ENCODE peak calls at places on chromosomes 11 and 22, in five cellular contexts. E is upper lobe of left lung, L is sigmoid colon, I is stomach, U is A549. R is an unnamed sample.

GRCh38 chr11:35349897-35350296 is 69.5 kb downstream of the SLC1A2 start:
- DNase-seq in E (no peak), L (no peak), I (no peak), U (no peak), R (no peak)

GRCh38 chr11:18844753-18845367 is 53.3 kb upstream of the PTPN5 start:
- DNase-seq in E (no peak), L (no peak), I (no peak), U (peak), R (no peak)

GRCh38 chr11:121035169-121035755 is 11.4 kb downstream of the TBCEL start:
- DNase-seq in E (no peak), L (no peak), I (no peak), U (no peak), R (no peak)

GRCh38 chr22:39207141-39208012 is 37.4 kb downstream of the PDGFB start:
- DNase-seq in E (no peak), L (peak), I (peak), U (no peak), R (no peak)

GRCh38 chr11:122741613-122742012 is 86.1 kb downstream of the UBASH3B start:
- DNase-seq in E (no peak), L (peak), I (no peak), U (no peak), R (peak)

GRCh38 chr22:36467042-36467810 is 14.2 kb downstream of the TXN2 start:
- DNase-seq in E (peak), L (peak), I (no peak), U (no peak), R (no peak)

GRCh38 chr11:124961972-124962609 is 8.1 kb downstream of the CCDC15 start:
- DNase-seq in E (no peak), L (no peak), I (no peak), U (peak), R (no peak)

GRCh38 chr11:288328-289144 is at the start of gene PGGHG:
- DNase-seq in E (peak), L (peak), I (peak), U (no peak), R (peak)

GRCh38 chr11:6353367-6353987 is 33.2 kb upstream of the CAVIN3 start:
- DNase-seq in E (no peak), L (peak), I (peak), U (peak), R (peak)

GRCh38 chr22:19832476-19833108 is 22.1 kb downstream of the GNB1L start:
- DNase-seq in E (no peak), L (no peak), I (peak), U (no peak), R (no peak)

GRCh38 chr11:106309070-106309684 is 231.7 kb downstream of the AASDHPPT start:
- DNase-seq in E (no peak), L (no peak), I (no peak), U (no peak), R (no peak)

GRCh38 chr11:61507962-61508824 is at the start of gene LRRC10B:
- DNase-seq in E (peak), L (no peak), I (no peak), U (peak), R (no peak)

GRCh38 chr22:28112130-28112529 is 193.1 kb upstream of the PITPNB start:
- DNase-seq in E (no peak), L (no peak), I (no peak), U (no peak), R (no peak)

GRCh38 chr11:30564994-30565393 is 21.2 kb downstream of the MPPED2 start:
- DNase-seq in E (no peak), L (no peak), I (no peak), U (no peak), R (no peak)

GRCh38 chr11:91404344-91404743 is 820.3 kb upstream of the FAT3 start:
- DNase-seq in E (no peak), L (no peak), I (no peak), U (no peak), R (no peak)

GRCh38 chr11:76074178-76075112 is 131.9 kb downstream of the WNT11 start:
- DNase-seq in E (no peak), L (no peak), I (no peak), U (no peak), R (no peak)

GRCh38 chr11:35146074-35146521 is 7.1 kb downstream of the CD44 start:
- DNase-seq in E (no peak), L (no peak), I (no peak), U (no peak), R (no peak)

GRCh38 chr22:19767427-19768380 is 7.1 kb downstream of the TBX1 start:
- DNase-seq in E (peak), L (peak), I (no peak), U (no peak), R (no peak)

GRCh38 chr11:84686726-84687125 is 940.4 kb downstream of the DLG2 start:
- DNase-seq in E (no peak), L (no peak), I (no peak), U (no peak), R (no peak)

GRCh38 chr11:33898957-33899356 is 7.1 kb upstream of the LMO2 start:
- DNase-seq in E (no peak), L (no peak), I (no peak), U (no peak), R (no peak)

GRCh38 chr11:72624496-72625201 is 49.6 kb downstream of the PDE2A start:
- DNase-seq in E (no peak), L (peak), I (no peak), U (no peak), R (no peak)

GRCh38 chr22:33867118-33867863 is 53.0 kb downstream of the LARGE1 start:
- DNase-seq in E (no peak), L (no peak), I (peak), U (peak), R (no peak)

GRCh38 chr11:65851811-65852507 is 6.0 kb downstream of the CFL1 start:
- DNase-seq in E (no peak), L (peak), I (no peak), U (no peak), R (no peak)

GRCh38 chr11:131837562-131837961 is 467.1 kb downstream of the NTM start:
- DNase-seq in E (peak), L (no peak), I (no peak), U (no peak), R (no peak)

GRCh38 chr11:124167852-124168251 is 15.3 kb upstream of the OR10D3 start:
- DNase-seq in E (no peak), L (no peak), I (no peak), U (no peak), R (no peak)

GRCh38 chr11:132744771-132745170 is 787.5 kb downstream of the OPCML start:
- DNase-seq in E (no peak), L (no peak), I (no peak), U (no peak), R (no peak)

GRCh38 chr22:25447689-25448434 is 116.6 kb upstream of the GRK3 start:
- DNase-seq in E (peak), L (peak), I (peak), U (peak), R (peak)
- H3K27ac ChIP-seq in E (peak), L (peak), I (peak), U (peak), R (peak)

GRCh38 chr11:1754376-1755150 is 4.2 kb upstream of the IFITM10 start:
- DNase-seq in E (peak), L (no peak), I (no peak), U (no peak), R (no peak)
- TF ChIP-seq POLR2A in E (no peak), L (no peak), I (no peak), U (no peak), R (no peak)

GRCh38 chr11:129249351-129249750 is 57.2 kb upstream of the ARHGAP32 start:
- DNase-seq in E (no peak), L (no peak), I (no peak), U (peak), R (no peak)

GRCh38 chr11:129251067-129251466 is 58.9 kb upstream of the ARHGAP32 start:
- DNase-seq in E (no peak), L (no peak), I (no peak), U (no peak), R (no peak)

GRCh38 chr11:129247129-129247528 is 55.0 kb upstream of the ARHGAP32 start:
- DNase-seq in E (no peak), L (no peak), I (no peak), U (peak), R (no peak)

GRCh38 chr11:129249923-129250322 is 57.8 kb upstream of the ARHGAP32 start:
- DNase-seq in E (no peak), L (no peak), I (no peak), U (no peak), R (no peak)

DNA sequence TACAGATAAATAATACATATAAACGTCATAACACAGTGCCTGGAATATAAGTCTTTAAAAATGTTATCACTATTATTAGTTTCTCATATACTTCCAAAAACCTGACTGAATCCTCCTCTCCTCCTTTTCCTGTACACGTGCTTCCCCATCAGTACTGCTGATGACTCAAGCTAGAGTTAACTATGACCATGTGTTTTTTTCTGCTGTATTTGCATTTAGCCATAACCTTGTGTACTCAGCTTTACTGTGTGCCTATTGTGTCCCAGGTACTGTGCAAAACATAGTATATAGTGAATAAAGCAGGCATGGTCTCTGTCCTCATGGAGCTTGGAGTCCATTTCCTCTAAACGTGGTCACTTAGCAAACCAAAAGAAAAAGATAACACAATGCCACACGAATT is 56.5 kb upstream of the ARHGAP32 start:
- DNase-seq in E (no peak), L (no peak), I (no peak), U (peak), R (no peak)
- TF ChIP-seq EP300 in E (no peak), L (no peak), I (no peak), U (no peak), R (no peak)

GRCh38 chr11:118838905-118839553 is 44.7 kb upstream of the CXCR5 start:
- DNase-seq in E (no peak), L (no peak), I (no peak), U (no peak), R (no peak)

GRCh38 chr11:118834428-118835028 is 43.6 kb upstream of the DDX6 start:
- DNase-seq in E (no peak), L (no peak), I (no peak), U (no peak), R (no peak)
- H3K27ac ChIP-seq in E (no peak), L (no peak), I (no peak), U (no peak), R (no peak)

DNA sequence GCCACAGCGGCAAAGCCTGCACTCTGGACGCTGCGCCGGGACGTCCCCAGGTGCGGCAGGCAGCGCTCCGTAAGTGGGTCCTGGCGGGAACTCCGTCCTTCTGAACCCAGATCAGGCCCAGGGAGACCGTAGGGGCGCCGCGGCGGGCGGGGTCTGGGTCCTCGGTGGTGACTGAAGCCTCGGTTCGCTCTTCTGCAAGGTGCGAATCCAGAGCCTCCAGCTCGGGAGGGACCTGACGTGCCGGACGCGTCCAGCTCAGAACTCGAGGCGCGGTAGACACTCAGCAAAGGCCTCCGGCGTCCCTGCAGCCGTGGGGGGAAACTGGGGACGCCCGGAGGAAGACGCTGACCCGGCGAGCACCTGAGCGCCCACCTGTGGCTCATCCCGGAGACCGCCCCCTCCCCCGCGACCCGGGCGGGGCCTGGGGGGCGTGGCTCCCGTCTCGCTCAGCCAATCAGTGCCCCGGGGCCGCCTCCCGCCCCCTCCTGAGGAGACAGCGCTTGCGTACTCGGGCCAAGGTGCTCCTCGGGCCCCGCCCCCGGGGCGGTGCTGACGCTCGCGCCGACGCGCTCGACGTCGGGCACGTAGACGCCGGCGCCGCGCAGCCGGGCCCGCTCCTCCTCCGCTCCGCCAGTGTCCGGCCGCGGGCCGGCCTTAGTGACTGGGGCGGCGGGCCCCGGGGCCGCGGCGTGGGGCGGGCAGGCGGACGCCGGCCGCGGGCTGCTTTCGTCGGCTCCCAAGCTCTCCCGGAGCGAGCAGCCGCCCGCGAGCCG is at the start of gene PPFIA1:
- DNase-seq in E (peak), L (peak), I (peak), U (peak), R (peak)
- TF ChIP-seq POLR2A in E (peak), L (peak), I (peak), U (peak), R (peak)

GRCh38 chr11:29336727-29337212 is 680.1 kb downstream of the KCNA4 start:
- DNase-seq in E (no peak), L (no peak), I (no peak), U (no peak), R (no peak)
- TF ChIP-seq EP300 in E (no peak), L (no peak), I (no peak), U (no peak), R (no peak)

GRCh38 chr11:86192858-86193257 is 51.7 kb upstream of the EED start:
- DNase-seq in E (no peak), L (no peak), I (no peak), U (no peak), R (no peak)
- H3K27ac ChIP-seq in E (peak), L (peak), I (peak), U (peak), R (no peak)

DNA sequence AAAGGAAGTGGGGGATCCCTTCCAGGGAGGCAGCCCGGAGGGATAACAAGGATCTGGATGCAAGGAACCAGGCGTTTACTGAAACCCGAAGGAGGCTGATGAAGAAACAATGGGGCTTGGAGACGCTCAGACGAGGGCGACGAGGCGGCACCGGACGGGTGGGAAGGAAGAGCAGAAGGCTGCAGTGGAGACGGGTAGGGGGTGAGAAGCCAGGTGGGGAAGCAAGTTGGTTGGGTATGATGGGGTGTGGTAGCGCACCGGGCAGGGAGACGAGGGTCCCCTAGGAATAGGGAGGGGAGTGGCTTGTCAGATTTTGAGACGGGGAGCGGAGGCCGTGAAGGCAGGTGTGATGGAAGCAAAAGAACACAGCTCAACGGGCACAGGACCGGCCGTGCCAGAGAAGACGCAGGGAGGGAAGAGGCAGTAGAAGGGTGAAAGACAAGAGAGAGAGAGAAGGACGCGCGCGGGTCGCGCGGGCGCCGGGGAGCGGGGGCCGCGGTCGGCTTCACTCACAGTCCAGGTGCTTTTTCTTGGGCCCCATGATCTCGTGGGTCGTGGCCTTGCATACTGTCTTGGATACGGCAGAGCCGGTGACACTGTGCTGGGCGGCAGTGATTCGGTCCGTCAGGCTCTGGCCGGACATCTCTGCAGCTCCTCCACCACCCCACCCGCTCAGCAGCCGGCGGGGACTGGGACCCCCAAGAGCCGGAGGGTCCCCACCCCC is 584 bp downstream of the PICALM start:
- DNase-seq in E (peak), L (peak), I (peak), U (peak), R (no peak)
- TF ChIP-seq POLR2A in E (no peak), L (no peak), I (no peak), U (no peak), R (no peak)

DNA sequence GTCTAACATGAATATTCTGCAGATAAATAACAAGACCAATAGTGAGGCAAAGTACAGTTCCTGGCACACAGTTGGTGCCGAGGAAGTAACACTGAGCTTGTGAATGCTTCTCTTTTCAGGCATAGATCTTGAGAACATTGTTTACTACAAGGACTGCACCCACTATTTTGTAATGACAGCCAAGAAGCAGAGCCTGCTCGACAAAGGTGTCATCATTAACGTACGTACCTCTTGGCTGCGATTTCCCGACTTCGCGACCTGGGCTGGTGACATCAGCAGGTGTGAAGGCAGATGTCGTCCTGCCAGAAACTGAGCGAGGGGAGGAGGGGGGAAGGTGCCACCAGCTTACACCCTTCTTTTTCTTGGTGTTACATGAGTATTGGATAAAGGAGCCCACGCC is 105.7 kb downstream of the MICAL2 start:
- DNase-seq in E (no peak), L (no peak), I (peak), U (no peak), R (no peak)
- TF ChIP-seq EP300 in E (no peak), L (no peak), I (no peak), U (no peak), R (no peak)

GRCh38 chr11:118198370-118198769 is 21.9 kb upstream of the SCN2B start:
- DNase-seq in E (peak), L (peak), I (peak), U (peak), R (peak)

GRCh38 chr11:118199135-118199534 is 22.7 kb upstream of the SCN2B start:
- DNase-seq in E (no peak), L (no peak), I (no peak), U (no peak), R (no peak)

GRCh38 chr11:118194835-118195627 is 18.6 kb upstream of the SCN2B start:
- DNase-seq in E (no peak), L (peak), I (peak), U (peak), R (peak)

GRCh38 chr11:118193910-118194566 is 17.6 kb upstream of the SCN2B start:
- DNase-seq in E (no peak), L (no peak), I (no peak), U (no peak), R (no peak)
- H3K27ac ChIP-seq in E (no peak), L (peak), I (no peak), U (peak), R (no peak)

R was measured in ovary.